ENCODE peak calls at places on chromosomes 6 and 20, in seven cellular contexts. S is prostate gland, Y is suprapubic skin, Z is stomach, A is OCI-LY7, Q is A549, C is uterus. W is an unnamed sample.

GRCh38 chr20:56443654-56444540 is 24.5 kb upstream of the RTF2 start:
- DNase-seq in A (no peak), Q (no peak), Z (no peak), C (no peak), S (no peak), Y (no peak), W (no peak)

GRCh38 chr20:13081877-13082276 is 73.1 kb downstream of the SPTLC3 start:
- DNase-seq in A (no peak), S (no peak), Y (no peak), Q (no peak), Z (no peak), C (no peak), W (no peak)

GRCh38 chr6:43060034-43060754 is 763 bp downstream of the KLC4 start:
- DNase-seq in Z (peak), C (no peak), S (peak), Y (no peak), Q (peak), A (no peak), W (no peak)

GRCh38 chr6:43625393-43625992 is 3.6 kb downstream of the GTPBP2 start:
- DNase-seq in Q (no peak), S (no peak), Y (no peak), C (no peak), A (no peak), Z (no peak), W (no peak)

GRCh38 chr6:87870606-87871005 is 168.6 kb upstream of the AKIRIN2 start:
- DNase-seq in C (no peak), Q (no peak), Y (no peak), Z (no peak), A (no peak), S (no peak), W (no peak)

GRCh38 chr6:136446579-136447182 is 103.5 kb downstream of the MAP7 start:
- DNase-seq in Z (no peak), Q (no peak), C (no peak), S (no peak), Y (no peak), A (no peak), W (no peak)

GRCh38 chr6:144327081-144327480 is 41.9 kb downstream of the UTRN start:
- DNase-seq in Z (no peak), Y (no peak), Q (no peak), C (peak), A (no peak), S (peak), W (no peak)

GRCh38 chr6:136014454-136015421 is 163.2 kb downstream of the PDE7B start:
- DNase-seq in Z (no peak), Q (peak), S (no peak), C (no peak), A (no peak), Y (no peak), W (no peak)

GRCh38 chr6:44661221-44661609 is 273.7 kb downstream of the CDC5L start:
- DNase-seq in S (peak), A (no peak), Z (no peak), C (no peak), Q (no peak), Y (no peak), W (no peak)

GRCh38 chr6:81750660-81751387 is 1.7 kb downstream of the TENT5A start:
- DNase-seq in Q (no peak), Y (no peak), A (no peak), C (no peak), Z (no peak), S (no peak), W (no peak)

GRCh38 chr20:11375368-11375767 is 542.3 kb upstream of the BTBD3 start:
- DNase-seq in C (no peak), Z (no peak), A (no peak), Q (no peak), S (no peak), Y (no peak), W (no peak)

GRCh38 chr20:58871533-58872102 is 19.1 kb downstream of the GNAS start:
- DNase-seq in A (no peak), Q (no peak), Y (no peak), C (no peak), S (no peak), Z (no peak), W (no peak)

GRCh38 chr20:58867211-58867610 is 14.7 kb downstream of the GNAS start:
- DNase-seq in C (peak), S (no peak), Q (no peak), Y (no peak), A (no peak), Z (no peak), W (no peak)

GRCh38 chr20:58870293-58871014 is 17.9 kb downstream of the GNAS start:
- DNase-seq in Y (no peak), A (peak), Z (peak), S (peak), C (peak), Q (peak), W (peak)

GRCh38 chr20:58869662-58870227 is 17.2 kb downstream of the GNAS start:
- DNase-seq in Q (no peak), Y (no peak), S (no peak), Z (no peak), C (no peak), A (no peak), W (no peak)

GRCh38 chr20:58868795-58869194 is 16.3 kb downstream of the GNAS start:
- DNase-seq in Z (no peak), C (no peak), S (no peak), Y (no peak), Q (no peak), A (no peak), W (no peak)
- TF ChIP-seq CTCF in Z (no peak), C (no peak), S (no peak), Y (no peak), Q (no peak), A (peak), W (peak)

GRCh38 chr6:133160531-133160930 is 80.6 kb upstream of the EYA4 start:
- DNase-seq in A (no peak), C (no peak), Y (no peak), Q (no peak), Z (no peak), S (no peak), W (no peak)

GRCh38 chr6:133159269-133159795 is 81.8 kb upstream of the EYA4 start:
- DNase-seq in Y (no peak), S (no peak), Q (no peak), C (no peak), A (no peak), Z (no peak), W (no peak)

GRCh38 chr6:133156689-133157088 is 84.5 kb upstream of the EYA4 start:
- DNase-seq in S (no peak), Q (no peak), Y (no peak), A (no peak), C (no peak), Z (no peak), W (no peak)
- H3K4me3 ChIP-seq in S (no peak), Q (no peak), Y (no peak), A (no peak), C (no peak), Z (no peak), W (no peak)

GRCh38 chr20:17590245-17590644 is 20.4 kb downstream of the DSTN start:
- DNase-seq in Z (no peak), C (no peak), Y (no peak), Q (no peak), A (no peak), S (no peak), W (no peak)
- H3K27ac ChIP-seq in Z (peak), C (peak), Y (no peak), Q (no peak), A (no peak), S (peak), W (peak)

DNA sequence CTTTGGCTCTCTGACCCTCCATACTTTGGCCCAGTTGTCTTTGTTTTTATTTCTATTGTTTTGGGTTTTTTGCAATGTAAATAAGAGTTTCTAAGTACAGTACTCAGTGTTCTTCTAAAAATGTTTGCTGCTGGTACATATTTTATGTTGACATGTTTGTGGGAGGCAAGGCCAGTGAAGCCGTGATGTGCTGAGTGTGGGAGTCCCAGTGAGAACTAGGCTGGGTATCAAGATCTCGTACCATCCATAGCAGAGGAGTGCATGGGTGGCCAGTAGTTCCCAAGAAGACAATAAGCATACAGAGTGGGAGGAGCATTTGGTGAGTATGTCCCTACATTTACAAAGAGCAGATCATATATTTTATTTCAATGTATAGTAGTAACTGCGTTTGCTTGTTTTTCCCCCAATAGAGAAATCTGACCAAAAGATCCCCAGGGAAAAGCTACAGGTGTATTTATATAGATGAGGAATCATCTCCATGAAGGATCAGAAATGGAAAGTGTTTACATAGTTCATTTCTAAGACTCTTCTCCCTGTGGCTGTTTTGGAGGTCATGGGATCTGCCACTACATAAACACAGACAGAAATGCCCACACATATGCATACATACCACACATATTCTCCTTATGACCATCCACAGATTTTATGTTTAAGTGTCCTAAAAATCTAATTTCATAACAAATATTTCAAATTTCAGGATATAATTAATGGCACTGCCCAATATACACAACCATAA is 285.9 kb downstream of the ALDH8A1 start:
- DNase-seq in S (no peak), Q (no peak), Z (no peak), C (no peak), Y (no peak), A (no peak), W (no peak)
- TF ChIP-seq CTCF in S (no peak), Q (no peak), Z (no peak), C (no peak), Y (no peak), A (no peak), W (no peak)

DNA sequence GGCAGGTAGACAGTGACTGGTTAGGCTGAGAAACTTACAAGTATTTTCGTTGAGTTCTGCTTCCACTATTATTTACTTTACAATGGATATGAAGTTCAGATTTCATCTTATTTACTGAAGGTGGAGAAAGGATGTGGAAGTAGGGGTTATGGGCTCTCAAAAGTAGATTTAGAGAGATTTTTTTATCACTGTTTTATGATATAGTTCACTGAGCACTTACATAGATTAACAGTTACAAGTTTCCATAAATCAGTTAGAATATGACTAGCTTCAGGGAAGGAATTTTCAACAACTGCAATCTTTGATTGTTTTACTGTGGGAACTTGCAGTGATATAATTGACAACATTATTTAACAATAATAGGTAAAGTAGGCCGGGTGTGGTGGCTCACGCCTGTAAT is 7.2 kb upstream of the TRMT11 start:
- DNase-seq in Z (no peak), A (no peak), S (no peak), Q (no peak), Y (no peak), C (no peak), W (no peak)
- H3K4me3 ChIP-seq in Z (no peak), A (no peak), S (no peak), Q (no peak), Y (no peak), C (no peak), W (no peak)

GRCh38 chr20:51696304-51697118 is 71.7 kb downstream of the ATP9A start:
- DNase-seq in C (peak), Z (no peak), A (no peak), S (no peak), Q (no peak), Y (peak), W (no peak)

GRCh38 chr20:51692806-51693400 is 75.3 kb downstream of the ATP9A start:
- DNase-seq in A (no peak), Q (no peak), Y (no peak), Z (no peak), C (no peak), S (no peak), W (no peak)

GRCh38 chr20:51697119-51697826 is 70.9 kb downstream of the ATP9A start:
- DNase-seq in S (no peak), C (no peak), Z (no peak), Q (no peak), Y (peak), A (no peak), W (no peak)

GRCh38 chr20:51698252-51698651 is 69.9 kb downstream of the ATP9A start:
- DNase-seq in C (no peak), Y (no peak), S (no peak), A (no peak), Z (no peak), Q (no peak), W (no peak)

DNA sequence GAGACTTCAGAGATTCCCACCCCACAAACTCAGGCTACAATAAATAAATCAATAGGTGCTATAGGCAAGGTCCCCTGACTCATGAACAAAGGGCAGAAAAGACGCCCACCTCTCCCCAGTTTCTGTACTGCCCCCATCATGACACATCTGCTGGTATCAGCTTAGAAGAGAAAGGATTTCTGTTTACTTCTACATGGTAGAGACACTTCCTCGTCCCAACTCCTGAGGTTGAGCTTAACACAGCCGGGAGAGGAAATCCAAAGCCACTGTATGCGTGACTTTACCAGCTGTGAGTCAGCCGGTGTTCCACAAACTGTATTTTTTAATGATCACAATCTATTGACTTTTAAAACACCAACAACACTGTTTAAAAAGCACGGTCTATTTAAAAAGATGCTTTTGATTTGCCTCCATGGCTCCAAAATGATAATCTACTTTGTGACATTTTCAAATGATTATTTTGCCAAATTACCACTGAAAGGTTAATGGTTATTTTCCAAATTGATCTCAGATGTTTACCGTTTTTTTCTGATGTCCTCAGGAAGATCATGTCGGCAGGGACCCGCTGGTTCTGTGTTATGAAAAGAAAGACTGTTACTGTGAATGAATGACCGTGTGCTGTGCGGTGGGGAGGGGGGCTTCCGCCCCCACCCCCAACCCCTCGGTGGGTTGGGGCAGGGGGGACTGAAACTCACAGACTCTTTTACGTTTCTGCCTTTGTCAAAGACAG is 72.5 kb downstream of the ATP9A start:
- DNase-seq in Z (peak), Q (peak), S (peak), A (no peak), Y (peak), C (no peak), W (no peak)
- H3K27ac ChIP-seq in Z (peak), Q (peak), S (peak), A (peak), Y (no peak), C (no peak), W (no peak)

GRCh38 chr20:34262488-34263288 is 21.5 kb downstream of the ASIP start:
- DNase-seq in Y (no peak), Z (peak), Q (no peak), A (no peak), S (no peak), C (peak), W (no peak)
- TF ChIP-seq CTCF in Y (no peak), Z (no peak), Q (no peak), A (no peak), S (no peak), C (no peak), W (no peak)

DNA sequence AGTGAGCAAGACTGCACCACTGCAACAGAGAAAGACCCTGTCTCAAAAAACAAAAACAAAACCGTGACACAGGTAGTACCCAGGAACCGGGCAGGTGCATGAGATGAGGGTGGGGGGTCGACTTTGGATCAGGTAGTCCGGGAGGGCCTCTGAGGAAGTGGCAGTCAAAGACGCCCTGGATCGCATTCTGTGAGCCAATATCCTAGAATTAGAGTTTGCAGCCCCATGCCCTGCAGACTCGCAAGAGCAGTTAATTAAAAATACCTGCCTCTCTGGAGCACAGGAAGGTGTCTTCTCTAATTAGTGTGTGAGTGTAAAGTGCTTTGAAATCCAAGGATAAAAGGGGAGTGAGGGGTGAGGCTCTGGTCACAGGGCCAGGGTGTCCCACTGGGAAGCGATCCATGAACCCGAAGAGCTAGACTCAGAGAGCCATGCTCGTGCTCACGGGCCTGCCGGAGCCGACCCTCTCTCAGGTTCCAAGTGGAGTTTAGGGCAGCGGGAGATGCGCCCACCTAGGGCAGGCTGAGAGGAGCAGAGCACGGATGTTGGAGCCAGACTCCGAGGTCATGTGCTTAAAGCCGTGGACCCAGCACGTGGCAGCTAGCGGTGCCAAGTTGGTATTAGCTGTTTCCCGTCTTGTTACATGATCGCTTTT is 74.7 kb upstream of the PTPN1 start:
- DNase-seq in Z (no peak), S (no peak), A (no peak), C (no peak), Q (no peak), Y (no peak), W (no peak)
- H3K4me3 ChIP-seq in Z (no peak), S (no peak), A (no peak), C (no peak), Q (no peak), Y (no peak), W (no peak)

GRCh38 chr20:31665753-31666152 is 28.0 kb downstream of the COX4I2 start:
- DNase-seq in C (no peak), A (no peak), Q (no peak), S (no peak), Z (no peak), Y (no peak), W (no peak)

GRCh38 chr20:31664696-31665354 is 27.1 kb downstream of the COX4I2 start:
- DNase-seq in Y (no peak), Z (no peak), A (no peak), C (no peak), S (peak), Q (no peak), W (no peak)

GRCh38 chr20:31662372-31662854 is 24.7 kb downstream of the COX4I2 start:
- DNase-seq in S (no peak), Z (no peak), C (no peak), Y (no peak), A (no peak), Q (no peak), W (no peak)

GRCh38 chr20:31663524-31663837 is 25.8 kb downstream of the COX4I2 start:
- DNase-seq in C (no peak), Z (no peak), Q (no peak), A (no peak), S (no peak), Y (no peak), W (no peak)

GRCh38 chr20:31663838-31664695 is 26.4 kb downstream of the COX4I2 start:
- DNase-seq in Y (no peak), Q (no peak), A (no peak), C (no peak), S (peak), Z (peak), W (no peak)
- H3K27ac ChIP-seq in Y (peak), Q (peak), A (peak), C (peak), S (peak), Z (peak), W (peak)

GRCh38 chr6:24599179-24599578 is 46.8 kb downstream of the KIAA0319 start:
- DNase-seq in Z (no peak), S (no peak), Y (no peak), Q (no peak), C (no peak), A (no peak), W (no peak)

GRCh38 chr6:24603241-24603640 is 42.8 kb downstream of the KIAA0319 start:
- DNase-seq in S (no peak), A (no peak), Q (no peak), C (no peak), Z (no peak), Y (no peak), W (no peak)

GRCh38 chr6:24600903-24601302 is 45.1 kb downstream of the KIAA0319 start:
- DNase-seq in S (no peak), Q (no peak), Z (no peak), Y (no peak), A (no peak), C (no peak), W (no peak)

GRCh38 chr6:24596717-24597116 is 49.3 kb downstream of the KIAA0319 start:
- DNase-seq in C (no peak), A (no peak), S (no peak), Q (no peak), Y (no peak), Z (no peak), W (no peak)

GRCh38 chr6:24599686-24600399 is 46.1 kb downstream of the KIAA0319 start:
- DNase-seq in Z (no peak), S (no peak), Q (no peak), A (no peak), C (no peak), Y (no peak), W (no peak)
- TF ChIP-seq CTCF in Z (no peak), S (no peak), Q (no peak), A (no peak), C (no peak), Y (no peak), W (no peak)